ENCODE peak calls at places on chromosome X, in five cellular contexts. A is HT1080, Z is Caki2, X is AG08396, M is left lung. N is an unnamed sample.

GRCh38 chrX:19179389-19179788 is 57.1 kb upstream of the ADGRG2 start:
- DNase-seq in A (no peak), Z (peak), X (no peak), M (no peak), N (no peak)

GRCh38 chrX:119127643-119128042 is at the start of gene KIAA1210:
- DNase-seq in A (no peak), Z (no peak), X (no peak), M (no peak), N (no peak)

GRCh38 chrX:20265726-20266681 is 705 bp downstream of the RPS6KA3 start:
- DNase-seq in A (peak), Z (no peak), X (no peak), M (peak), N (peak)

GRCh38 chrX:37824491-37825224 is 22.7 kb downstream of the DYNLT3 start:
- DNase-seq in A (no peak), Z (no peak), X (no peak), M (no peak), N (no peak)

GRCh38 chrX:37347420-37347819 is 1.7 kb upstream of the PRRG1 start:
- DNase-seq in A (peak), Z (peak), X (peak), M (no peak), N (no peak)

GRCh38 chrX:154355094-154355775 is 19.2 kb downstream of the FLNA start:
- DNase-seq in A (no peak), Z (no peak), X (no peak), M (peak), N (no peak)

GRCh38 chrX:151396827-151397740 is at the start of gene VMA21:
- DNase-seq in A (peak), Z (peak), X (peak), M (peak), N (peak)

GRCh38 chrX:54921427-54922021 is 900 bp downstream of the TRO start:
- DNase-seq in A (peak), Z (peak), X (peak), M (peak), N (peak)

GRCh38 chrX:46308106-46308505 is 237.1 kb downstream of the ZNF674 start:
- DNase-seq in A (no peak), Z (no peak), X (no peak), M (no peak), N (peak)

GRCh38 chrX:9135901-9136510 is 102.1 kb upstream of the FAM9B start:
- DNase-seq in A (no peak), Z (no peak), X (no peak), M (no peak), N (no peak)

GRCh38 chrX:130110379-130111219 is at the start of gene ELF4:
- DNase-seq in A (peak), Z (peak), X (peak), M (peak), N (peak)

GRCh38 chrX:40652664-40653063 is 5.3 kb upstream of the CXorf38 start:
- DNase-seq in A (no peak), Z (no peak), X (no peak), M (no peak), N (no peak)

GRCh38 chrX:39957816-39958561 is 139.8 kb downstream of the BCOR start:
- DNase-seq in A (no peak), Z (no peak), X (peak), M (no peak), N (peak)

GRCh38 chrX:71540801-71541545 is 8.1 kb downstream of the OGT start:
- DNase-seq in A (no peak), Z (no peak), X (no peak), M (no peak), N (no peak)

GRCh38 chrX:2894885-2895292 is 34.2 kb downstream of the ARSD start:
- DNase-seq in A (no peak), Z (peak), X (no peak), M (no peak), N (no peak)

GRCh38 chrX:47148946-47149345 is 3.9 kb downstream of the RBM10 start:
- DNase-seq in A (no peak), Z (no peak), X (no peak), M (no peak), N (no peak)

GRCh38 chrX:14913241-14913640 is 40.0 kb downstream of the MOSPD2 start:
- DNase-seq in A (peak), Z (no peak), X (no peak), M (no peak), N (no peak)

GRCh38 chrX:123964155-123964554 is 2.6 kb downstream of the STAG2 start:
- DNase-seq in A (no peak), Z (no peak), X (no peak), M (no peak), N (no peak)

GRCh38 chrX:153735274-153735673 is 10.6 kb downstream of the ABCD1 start:
- DNase-seq in A (peak), Z (no peak), X (no peak), M (no peak), N (no peak)

GRCh38 chrX:41200785-41201184 is 115.5 kb downstream of the USP9X start:
- DNase-seq in A (no peak), Z (no peak), X (no peak), M (no peak), N (no peak)

GRCh38 chrX:63506320-63506719 is 155.2 kb upstream of the SPIN4 start:
- DNase-seq in A (peak), Z (peak), X (no peak), M (no peak), N (peak)

GRCh38 chrX:9765737-9766098 is at the start of gene GPR143:
- DNase-seq in A (no peak), Z (no peak), X (no peak), M (no peak), N (peak)

GRCh38 chrX:68634649-68635227 is 12.7 kb upstream of the STARD8 start:
- DNase-seq in A (no peak), Z (no peak), X (no peak), M (no peak), N (peak)

GRCh38 chrX:40637687-40638086 is 9.7 kb downstream of the CXorf38 start:
- DNase-seq in A (no peak), Z (no peak), X (no peak), M (no peak), N (no peak)

GRCh38 chrX:110143454-110144210 is 140.7 kb downstream of the TMEM164 start:
- DNase-seq in A (no peak), Z (no peak), X (no peak), M (no peak), N (no peak)

N was measured in osteoblast.